ENCODE peak calls at places on chromosomes 7 and 10, in seven cellular contexts. One of them, this sample, is unnamed.

GRCh38 chr10:101777857-101778145 is 1.9 kb upstream of the FGF8 start:
- DNase-seq in stimulated activated naive B cell treated with anti-CD40 and anti-IgM and Interleukin-4, amounts not matched to agents 10 μg/mL and 1 μg/mL and 100 μg/mL, for 72 hours: no peak
- DNase-seq in HS-5: no peak
- DNase-seq in fibroblast of mammary gland: no peak
- DNase-seq in Panc1: no peak
- DNase-seq in EL: no peak
- DNase-seq in astrocyte of the cerebellum: no peak
- DNase-seq in this sample: no peak

GRCh38 chr10:24639124-24639523 is 84.6 kb downstream of the ARHGAP21 start:
- DNase-seq in stimulated activated naive B cell treated with anti-CD40 and anti-IgM and Interleukin-4, amounts not matched to agents 10 μg/mL and 1 μg/mL and 100 μg/mL, for 72 hours: no peak
- DNase-seq in EL: no peak
- DNase-seq in HS-5: no peak
- DNase-seq in Panc1: no peak
- DNase-seq in astrocyte of the cerebellum: no peak
- DNase-seq in fibroblast of mammary gland: no peak
- DNase-seq in this sample: no peak

GRCh38 chr10:102660891-102661613 is 16.8 kb downstream of the TRIM8 start:
- DNase-seq in stimulated activated naive B cell treated with anti-CD40 and anti-IgM and Interleukin-4, amounts not matched to agents 10 μg/mL and 1 μg/mL and 100 μg/mL, for 72 hours: no peak
- DNase-seq in astrocyte of the cerebellum: no peak
- DNase-seq in Panc1: no peak
- DNase-seq in HS-5: no peak
- DNase-seq in fibroblast of mammary gland: peak; percentile 67
- DNase-seq in EL: peak; percentile 31
- DNase-seq in this sample: no peak

GRCh38 chr7:22200238-22200637 is 156.7 kb downstream of the RAPGEF5 start:
- DNase-seq in astrocyte of the cerebellum: no peak
- DNase-seq in fibroblast of mammary gland: no peak
- DNase-seq in EL: no peak
- DNase-seq in HS-5: no peak
- DNase-seq in stimulated activated naive B cell treated with anti-CD40 and anti-IgM and Interleukin-4, amounts not matched to agents 10 μg/mL and 1 μg/mL and 100 μg/mL, for 72 hours: no peak
- DNase-seq in Panc1: no peak
- DNase-seq in this sample: no peak

GRCh38 chr7:149474309-149475120 is 13.7 kb upstream of the ZNF777 start:
- DNase-seq in stimulated activated naive B cell treated with anti-CD40 and anti-IgM and Interleukin-4, amounts not matched to agents 10 μg/mL and 1 μg/mL and 100 μg/mL, for 72 hours: no peak
- DNase-seq in astrocyte of the cerebellum: no peak
- DNase-seq in EL: no peak
- DNase-seq in Panc1: no peak
- DNase-seq in HS-5: no peak
- DNase-seq in fibroblast of mammary gland: no peak
- DNase-seq in this sample: no peak

GRCh38 chr10:62093863-62094291 is 174.8 kb downstream of the RTKN2 start:
- DNase-seq in stimulated activated naive B cell treated with anti-CD40 and anti-IgM and Interleukin-4, amounts not matched to agents 10 μg/mL and 1 μg/mL and 100 μg/mL, for 72 hours: no peak
- DNase-seq in HS-5: peak; percentile 70
- DNase-seq in Panc1: no peak
- DNase-seq in EL: peak; percentile 93
- DNase-seq in fibroblast of mammary gland: peak; percentile 59
- DNase-seq in astrocyte of the cerebellum: peak; percentile 81
- DNase-seq in this sample: no peak

GRCh38 chr7:78768859-78769258 is 684.6 kb downstream of the MAGI2 start:
- DNase-seq in fibroblast of mammary gland: no peak
- DNase-seq in astrocyte of the cerebellum: no peak
- DNase-seq in EL: no peak
- DNase-seq in Panc1: no peak
- DNase-seq in stimulated activated naive B cell treated with anti-CD40 and anti-IgM and Interleukin-4, amounts not matched to agents 10 μg/mL and 1 μg/mL and 100 μg/mL, for 72 hours: no peak
- DNase-seq in HS-5: no peak
- DNase-seq in this sample: no peak

GRCh38 chr10:101625821-101626412 is 37.8 kb downstream of the DPCD start:
- DNase-seq in EL: no peak
- DNase-seq in Panc1: no peak
- DNase-seq in astrocyte of the cerebellum: no peak
- DNase-seq in stimulated activated naive B cell treated with anti-CD40 and anti-IgM and Interleukin-4, amounts not matched to agents 10 μg/mL and 1 μg/mL and 100 μg/mL, for 72 hours: no peak
- DNase-seq in HS-5: no peak
- DNase-seq in fibroblast of mammary gland: no peak
- DNase-seq in this sample: no peak

GRCh38 chr10:22976535-22976934 is 48.7 kb downstream of the ARMC3 start:
- DNase-seq in stimulated activated naive B cell treated with anti-CD40 and anti-IgM and Interleukin-4, amounts not matched to agents 10 μg/mL and 1 μg/mL and 100 μg/mL, for 72 hours: no peak
- DNase-seq in EL: no peak
- DNase-seq in fibroblast of mammary gland: peak; percentile 53
- DNase-seq in HS-5: no peak
- DNase-seq in Panc1: no peak
- DNase-seq in astrocyte of the cerebellum: no peak
- DNase-seq in this sample: no peak

GRCh38 chr7:23693224-23693623 is 13.2 kb downstream of the FAM221A start:
- DNase-seq in Panc1: no peak
- DNase-seq in HS-5: no peak
- DNase-seq in stimulated activated naive B cell treated with anti-CD40 and anti-IgM and Interleukin-4, amounts not matched to agents 10 μg/mL and 1 μg/mL and 100 μg/mL, for 72 hours: no peak
- DNase-seq in astrocyte of the cerebellum: no peak
- DNase-seq in EL: no peak
- DNase-seq in fibroblast of mammary gland: no peak
- DNase-seq in this sample: no peak

GRCh38 chr7:29449569-29450260 is 113.9 kb upstream of the PRR15 start:
- DNase-seq in astrocyte of the cerebellum: no peak
- DNase-seq in Panc1: peak; percentile 20
- DNase-seq in HS-5: no peak
- DNase-seq in stimulated activated naive B cell treated with anti-CD40 and anti-IgM and Interleukin-4, amounts not matched to agents 10 μg/mL and 1 μg/mL and 100 μg/mL, for 72 hours: no peak
- DNase-seq in fibroblast of mammary gland: no peak
- DNase-seq in EL: no peak
- DNase-seq in this sample: no peak

GRCh38 chr10:3261921-3262320 is 89.3 kb upstream of the PITRM1 start:
- DNase-seq in EL: no peak
- DNase-seq in HS-5: no peak
- DNase-seq in fibroblast of mammary gland: no peak
- DNase-seq in Panc1: no peak
- DNase-seq in stimulated activated naive B cell treated with anti-CD40 and anti-IgM and Interleukin-4, amounts not matched to agents 10 μg/mL and 1 μg/mL and 100 μg/mL, for 72 hours: no peak
- DNase-seq in astrocyte of the cerebellum: no peak
- DNase-seq in this sample: no peak

GRCh38 chr7:41024126-41024525 is 678.8 kb downstream of the INHBA start:
- DNase-seq in EL: no peak
- DNase-seq in Panc1: no peak
- DNase-seq in stimulated activated naive B cell treated with anti-CD40 and anti-IgM and Interleukin-4, amounts not matched to agents 10 μg/mL and 1 μg/mL and 100 μg/mL, for 72 hours: no peak
- DNase-seq in fibroblast of mammary gland: no peak
- DNase-seq in astrocyte of the cerebellum: no peak
- DNase-seq in HS-5: no peak
- DNase-seq in this sample: no peak

GRCh38 chr7:113093561-113093960 is 6.9 kb upstream of the GPR85 start:
- DNase-seq in EL: no peak
- DNase-seq in stimulated activated naive B cell treated with anti-CD40 and anti-IgM and Interleukin-4, amounts not matched to agents 10 μg/mL and 1 μg/mL and 100 μg/mL, for 72 hours: no peak
- DNase-seq in Panc1: no peak
- DNase-seq in fibroblast of mammary gland: no peak
- DNase-seq in astrocyte of the cerebellum: no peak
- DNase-seq in HS-5: no peak
- DNase-seq in this sample: no peak

GRCh38 chr7:31114593-31115343 is 62.7 kb downstream of the ADCYAP1R1 start:
- DNase-seq in EL: peak; percentile 12
- DNase-seq in Panc1: no peak
- DNase-seq in HS-5: no peak
- DNase-seq in fibroblast of mammary gland: peak; percentile 51
- DNase-seq in stimulated activated naive B cell treated with anti-CD40 and anti-IgM and Interleukin-4, amounts not matched to agents 10 μg/mL and 1 μg/mL and 100 μg/mL, for 72 hours: no peak
- DNase-seq in astrocyte of the cerebellum: peak; percentile 46
- DNase-seq in this sample: no peak

GRCh38 chr10:32000937-32001336 is 55.3 kb downstream of the KIF5B start:
- DNase-seq in HS-5: no peak
- DNase-seq in astrocyte of the cerebellum: peak; percentile 18
- DNase-seq in fibroblast of mammary gland: no peak
- DNase-seq in Panc1: no peak
- DNase-seq in EL: peak; percentile 75
- DNase-seq in stimulated activated naive B cell treated with anti-CD40 and anti-IgM and Interleukin-4, amounts not matched to agents 10 μg/mL and 1 μg/mL and 100 μg/mL, for 72 hours: no peak
- DNase-seq in this sample: no peak

GRCh38 chr10:485776-486572 is 203.5 kb downstream of the DIP2C start:
- DNase-seq in EL: no peak
- DNase-seq in stimulated activated naive B cell treated with anti-CD40 and anti-IgM and Interleukin-4, amounts not matched to agents 10 μg/mL and 1 μg/mL and 100 μg/mL, for 72 hours: no peak
- DNase-seq in HS-5: no peak
- DNase-seq in fibroblast of mammary gland: peak; percentile 51
- DNase-seq in Panc1: no peak
- DNase-seq in astrocyte of the cerebellum: no peak
- DNase-seq in this sample: no peak

GRCh38 chr7:1593091-1593866 is 23.4 kb upstream of the PSMG3 start:
- DNase-seq in Panc1: no peak
- DNase-seq in HS-5: no peak
- DNase-seq in fibroblast of mammary gland: no peak
- DNase-seq in astrocyte of the cerebellum: no peak
- DNase-seq in stimulated activated naive B cell treated with anti-CD40 and anti-IgM and Interleukin-4, amounts not matched to agents 10 μg/mL and 1 μg/mL and 100 μg/mL, for 72 hours: no peak
- DNase-seq in EL: peak; percentile 16
- DNase-seq in this sample: no peak

GRCh38 chr7:32319019-32319382 is 171.2 kb downstream of the LSM5 start:
- DNase-seq in Panc1: no peak
- DNase-seq in astrocyte of the cerebellum: no peak
- DNase-seq in fibroblast of mammary gland: no peak
- DNase-seq in EL: no peak
- DNase-seq in HS-5: no peak
- DNase-seq in stimulated activated naive B cell treated with anti-CD40 and anti-IgM and Interleukin-4, amounts not matched to agents 10 μg/mL and 1 μg/mL and 100 μg/mL, for 72 hours: no peak
- DNase-seq in this sample: no peak

GRCh38 chr7:14973712-14974428 is 71.3 kb upstream of the DGKB start:
- DNase-seq in EL: no peak
- DNase-seq in stimulated activated naive B cell treated with anti-CD40 and anti-IgM and Interleukin-4, amounts not matched to agents 10 μg/mL and 1 μg/mL and 100 μg/mL, for 72 hours: no peak
- DNase-seq in Panc1: no peak
- DNase-seq in fibroblast of mammary gland: peak; percentile 8
- DNase-seq in astrocyte of the cerebellum: no peak
- DNase-seq in HS-5: no peak
- DNase-seq in this sample: no peak

GRCh38 chr10:122331615-122332446 is 42.7 kb upstream of the PLEKHA1 start:
- DNase-seq in Panc1: no peak
- DNase-seq in fibroblast of mammary gland: no peak
- DNase-seq in astrocyte of the cerebellum: no peak
- DNase-seq in HS-5: no peak
- DNase-seq in stimulated activated naive B cell treated with anti-CD40 and anti-IgM and Interleukin-4, amounts not matched to agents 10 μg/mL and 1 μg/mL and 100 μg/mL, for 72 hours: no peak
- DNase-seq in EL: no peak
- DNase-seq in this sample: no peak

GRCh38 chr7:118517275-118517674 is 292.8 kb downstream of the ANKRD7 start:
- DNase-seq in stimulated activated naive B cell treated with anti-CD40 and anti-IgM and Interleukin-4, amounts not matched to agents 10 μg/mL and 1 μg/mL and 100 μg/mL, for 72 hours: no peak
- DNase-seq in astrocyte of the cerebellum: no peak
- DNase-seq in EL: no peak
- DNase-seq in fibroblast of mammary gland: no peak
- DNase-seq in HS-5: peak; percentile 2
- DNase-seq in Panc1: no peak
- DNase-seq in this sample: no peak

GRCh38 chr10:131852161-131852822 is 48.5 kb upstream of the PPP2R2D start:
- DNase-seq in stimulated activated naive B cell treated with anti-CD40 and anti-IgM and Interleukin-4, amounts not matched to agents 10 μg/mL and 1 μg/mL and 100 μg/mL, for 72 hours: no peak
- DNase-seq in HS-5: no peak
- DNase-seq in fibroblast of mammary gland: no peak
- DNase-seq in Panc1: no peak
- DNase-seq in astrocyte of the cerebellum: no peak
- DNase-seq in EL: no peak
- DNase-seq in this sample: no peak

GRCh38 chr10:126115021-126115610 is 218.8 kb downstream of the FANK1 start:
- DNase-seq in Panc1: no peak
- DNase-seq in EL: no peak
- DNase-seq in astrocyte of the cerebellum: no peak
- DNase-seq in fibroblast of mammary gland: no peak
- DNase-seq in HS-5: no peak
- DNase-seq in stimulated activated naive B cell treated with anti-CD40 and anti-IgM and Interleukin-4, amounts not matched to agents 10 μg/mL and 1 μg/mL and 100 μg/mL, for 72 hours: no peak
- DNase-seq in this sample: no peak

GRCh38 chr7:105589221-105590077 is 8.2 kb upstream of the EFCAB10 start:
- DNase-seq in stimulated activated naive B cell treated with anti-CD40 and anti-IgM and Interleukin-4, amounts not matched to agents 10 μg/mL and 1 μg/mL and 100 μg/mL, for 72 hours: peak; percentile 35
- DNase-seq in HS-5: peak; percentile 41
- DNase-seq in EL: peak; percentile 82
- DNase-seq in Panc1: peak; percentile 76
- DNase-seq in astrocyte of the cerebellum: peak; percentile 63
- DNase-seq in fibroblast of mammary gland: peak; percentile 81
- DNase-seq in this sample: peak; percentile 63

This sample was measured in SK-N-MC.